ENCODE peak calls at places on chromosomes 4 and X, in seven cellular contexts. W is esophagus squamous epithelium; X is activated naive CD8-positive, alpha-beta T cell treated with anti-CD3 and anti-CD28 coated beads, Interleukin-2, amount 50 U/mL, for 16 hours; B is iris pigment epithelial cell; L is DMS153; F is HEK293T; O is left cardiac atrium. P is an unnamed sample.

GRCh38 chr4:83516042-83516772 is 19.7 kb upstream of the GPAT3 start:
- DNase-seq in W (no peak), X (no peak), B (peak), L (no peak), F (no peak), O (peak), P (no peak)

GRCh38 chr4:1285790-1286553 is 3.7 kb upstream of the MAEA start:
- DNase-seq in W (no peak), X (peak), B (no peak), L (no peak), F (no peak), O (no peak), P (no peak)

GRCh38 chr4:83328486-83328885 is 6.2 kb downstream of the HPSE start:
- DNase-seq in W (no peak), X (no peak), B (no peak), L (no peak), F (no peak), O (no peak), P (no peak)

GRCh38 chr4:154473497-154473896 is 18.1 kb downstream of the DCHS2 start:
- DNase-seq in W (no peak), X (no peak), B (no peak), L (no peak), F (no peak), O (no peak), P (no peak)

GRCh38 chrX:149909324-149910177 is 19.8 kb upstream of the HSFX4 start:
- DNase-seq in W (no peak), X (no peak), B (no peak), L (no peak), F (no peak), O (no peak), P (no peak)

GRCh38 chrX:14357314-14357713 is 172.0 kb upstream of the GLRA2 start:
- DNase-seq in W (no peak), X (no peak), B (no peak), L (no peak), F (no peak), O (no peak), P (no peak)

GRCh38 chrX:38804481-38805293 is 3.4 kb downstream of the MID1IP1 start:
- DNase-seq in W (no peak), X (no peak), B (peak), L (no peak), F (peak), O (peak), P (no peak)

GRCh38 chr4:54099287-54099958 is 540 bp upstream of the GSX2 start:
- DNase-seq in W (no peak), X (no peak), B (no peak), L (no peak), F (no peak), O (no peak), P (no peak)

GRCh38 chr4:80112236-80112635 is 39.2 kb upstream of the ANTXR2 start:
- DNase-seq in W (no peak), X (no peak), B (no peak), L (no peak), F (no peak), O (peak), P (no peak)

P was measured in T47D.